ENCODE peak calls at places on chromosome 2, in ten cellular contexts. One of them, this sample, is unnamed.

GRCh38 chr2:128178650-128179460 is 87.9 kb downstream of the UGGT1 start:
- DNase-seq in WTC11: peak
- DNase-seq in cardiac muscle cell: peak
- DNase-seq in RWPE1: peak
- DNase-seq in HCT116: peak
- DNase-seq in HFFc6: peak
- DNase-seq in astrocyte of the spinal cord: peak
- DNase-seq in left lung: no peak
- DNase-seq in breast epithelium: no peak
- DNase-seq in CD4-positive, alpha-beta T cell: peak
- DNase-seq in this sample: no peak

GRCh38 chr2:62706721-62707516 is 1.4 kb downstream of the EHBP1 start:
- DNase-seq in WTC11: no peak
- DNase-seq in astrocyte of the spinal cord: no peak
- DNase-seq in left lung: no peak
- DNase-seq in HFFc6: no peak
- DNase-seq in HCT116: no peak
- DNase-seq in breast epithelium: no peak
- DNase-seq in RWPE1: no peak
- DNase-seq in cardiac muscle cell: no peak
- DNase-seq in CD4-positive, alpha-beta T cell: no peak
- DNase-seq in this sample: no peak

GRCh38 chr2:230784840-230785239 is 72.2 kb downstream of the CAB39 start:
- DNase-seq in HFFc6: no peak
- DNase-seq in WTC11: no peak
- DNase-seq in breast epithelium: no peak
- DNase-seq in RWPE1: no peak
- DNase-seq in HCT116: no peak
- DNase-seq in cardiac muscle cell: peak
- DNase-seq in left lung: no peak
- DNase-seq in CD4-positive, alpha-beta T cell: no peak
- DNase-seq in astrocyte of the spinal cord: no peak
- DNase-seq in this sample: no peak

GRCh38 chr2:109516445-109517117 is 97.2 kb downstream of the SEPTIN10 start:
- DNase-seq in RWPE1: peak
- DNase-seq in HFFc6: peak
- DNase-seq in HCT116: peak
- DNase-seq in left lung: no peak
- DNase-seq in astrocyte of the spinal cord: no peak
- DNase-seq in CD4-positive, alpha-beta T cell: no peak
- DNase-seq in breast epithelium: no peak
- DNase-seq in WTC11: peak
- DNase-seq in cardiac muscle cell: peak
- DNase-seq in this sample: no peak

GRCh38 chr2:158718851-158719250 is 76.3 kb upstream of the DAPL1 start:
- DNase-seq in CD4-positive, alpha-beta T cell: no peak
- DNase-seq in HCT116: no peak
- DNase-seq in HFFc6: no peak
- DNase-seq in astrocyte of the spinal cord: no peak
- DNase-seq in left lung: no peak
- DNase-seq in breast epithelium: no peak
- DNase-seq in WTC11: no peak
- DNase-seq in RWPE1: no peak
- DNase-seq in cardiac muscle cell: no peak
- DNase-seq in this sample: no peak

GRCh38 chr2:152505495-152505906 is 170.5 kb downstream of the FMNL2 start:
- DNase-seq in astrocyte of the spinal cord: peak
- DNase-seq in HFFc6: no peak
- DNase-seq in RWPE1: no peak
- DNase-seq in WTC11: no peak
- DNase-seq in breast epithelium: no peak
- DNase-seq in CD4-positive, alpha-beta T cell: no peak
- DNase-seq in cardiac muscle cell: no peak
- DNase-seq in HCT116: no peak
- DNase-seq in left lung: peak
- DNase-seq in this sample: no peak

GRCh38 chr2:191626497-191627151 is 51.3 kb upstream of the NABP1 start:
- DNase-seq in HCT116: no peak
- DNase-seq in CD4-positive, alpha-beta T cell: no peak
- DNase-seq in left lung: no peak
- DNase-seq in WTC11: no peak
- DNase-seq in RWPE1: peak
- DNase-seq in astrocyte of the spinal cord: peak
- DNase-seq in breast epithelium: no peak
- DNase-seq in HFFc6: peak
- DNase-seq in cardiac muscle cell: no peak
- DNase-seq in this sample: no peak

GRCh38 chr2:201130524-201131186 is 14.7 kb downstream of the CFLAR start:
- DNase-seq in CD4-positive, alpha-beta T cell: no peak
- DNase-seq in WTC11: no peak
- DNase-seq in RWPE1: peak
- DNase-seq in breast epithelium: no peak
- DNase-seq in cardiac muscle cell: no peak
- DNase-seq in HFFc6: peak
- DNase-seq in left lung: no peak
- DNase-seq in HCT116: no peak
- DNase-seq in astrocyte of the spinal cord: peak
- DNase-seq in this sample: no peak

GRCh38 chr2:176078440-176079284 is 5.1 kb downstream of the EVX2 start:
- DNase-seq in astrocyte of the spinal cord: no peak
- DNase-seq in CD4-positive, alpha-beta T cell: no peak
- DNase-seq in WTC11: no peak
- DNase-seq in HCT116: no peak
- DNase-seq in RWPE1: no peak
- DNase-seq in HFFc6: no peak
- DNase-seq in cardiac muscle cell: no peak
- DNase-seq in breast epithelium: no peak
- DNase-seq in left lung: no peak
- DNase-seq in this sample: no peak

GRCh38 chr2:176080540-176081355 is 3.0 kb downstream of the EVX2 start:
- DNase-seq in cardiac muscle cell: no peak
- DNase-seq in astrocyte of the spinal cord: no peak
- DNase-seq in WTC11: peak
- DNase-seq in HFFc6: no peak
- DNase-seq in RWPE1: peak
- DNase-seq in left lung: no peak
- DNase-seq in CD4-positive, alpha-beta T cell: no peak
- DNase-seq in breast epithelium: no peak
- DNase-seq in HCT116: no peak
- DNase-seq in this sample: no peak

GRCh38 chr2:176081451-176081992 is 2.2 kb downstream of the EVX2 start:
- DNase-seq in HFFc6: no peak
- DNase-seq in HCT116: no peak
- DNase-seq in left lung: no peak
- DNase-seq in breast epithelium: no peak
- DNase-seq in CD4-positive, alpha-beta T cell: no peak
- DNase-seq in cardiac muscle cell: no peak
- DNase-seq in WTC11: no peak
- DNase-seq in astrocyte of the spinal cord: peak
- DNase-seq in RWPE1: no peak
- DNase-seq in this sample: no peak

GRCh38 chr2:176079285-176079830 is 4.4 kb downstream of the EVX2 start:
- DNase-seq in CD4-positive, alpha-beta T cell: no peak
- DNase-seq in left lung: no peak
- DNase-seq in WTC11: peak
- DNase-seq in HFFc6: no peak
- DNase-seq in astrocyte of the spinal cord: no peak
- DNase-seq in RWPE1: no peak
- DNase-seq in cardiac muscle cell: no peak
- DNase-seq in breast epithelium: no peak
- DNase-seq in HCT116: no peak
- DNase-seq in this sample: no peak

DNA sequence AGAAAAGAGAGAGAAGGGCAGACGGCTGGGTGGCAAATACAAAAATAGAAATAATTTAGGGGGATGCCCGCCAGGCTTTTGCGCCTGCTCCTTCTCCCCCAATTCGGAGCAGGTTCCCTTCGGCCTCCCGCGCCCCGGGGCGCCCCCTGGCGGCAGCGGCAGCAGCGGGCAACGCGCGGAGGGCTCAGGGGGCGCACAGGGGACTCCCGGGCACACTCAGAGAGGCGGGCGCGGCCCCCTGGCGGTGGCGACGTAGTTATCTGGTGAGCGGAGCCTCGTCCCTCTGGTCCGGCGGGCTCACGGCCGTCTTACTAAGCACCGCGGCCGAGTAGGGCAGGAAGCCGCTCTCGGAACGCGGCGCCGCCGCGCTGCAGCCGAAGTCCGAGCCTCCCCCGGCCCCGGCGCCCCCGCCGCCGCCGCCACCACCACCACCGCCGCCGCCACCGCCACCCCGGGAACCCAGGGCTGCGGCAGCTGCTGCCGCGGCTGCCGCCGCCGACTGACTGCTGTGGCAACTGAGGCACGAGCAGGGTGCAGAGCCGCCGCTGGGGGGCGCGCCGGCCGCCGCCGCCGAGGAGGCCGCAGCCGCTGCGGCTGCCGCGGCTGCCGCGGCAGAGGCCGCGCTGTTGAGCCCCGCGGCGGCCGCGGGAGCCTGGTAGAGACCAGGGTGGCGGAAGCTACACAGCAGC is 3.8 kb downstream of the EVX2 start:
- DNase-seq in CD4-positive, alpha-beta T cell: no peak
- DNase-seq in left lung: no peak
- DNase-seq in HFFc6: peak
- DNase-seq in RWPE1: peak
- DNase-seq in cardiac muscle cell: peak
- DNase-seq in WTC11: peak
- DNase-seq in breast epithelium: no peak
- DNase-seq in HCT116: peak
- DNase-seq in astrocyte of the spinal cord: no peak
- DNase-seq in this sample: no peak
- TF ChIP-seq CTCF in CD4-positive, alpha-beta T cell: no peak
- TF ChIP-seq CTCF in left lung: peak
- TF ChIP-seq CTCF in HFFc6: peak
- TF ChIP-seq CTCF in RWPE1: peak
- TF ChIP-seq CTCF in cardiac muscle cell: peak
- TF ChIP-seq CTCF in WTC11: peak
- TF ChIP-seq CTCF in breast epithelium: peak
- TF ChIP-seq CTCF in HCT116: peak
- TF ChIP-seq CTCF in astrocyte of the spinal cord: peak
- TF ChIP-seq CTCF in this sample: no peak

GRCh38 chr2:30026091-30027055 is 105.0 kb upstream of the ALK start:
- DNase-seq in left lung: no peak
- DNase-seq in astrocyte of the spinal cord: peak
- DNase-seq in WTC11: peak
- DNase-seq in RWPE1: peak
- DNase-seq in cardiac muscle cell: peak
- DNase-seq in HCT116: peak
- DNase-seq in CD4-positive, alpha-beta T cell: no peak
- DNase-seq in HFFc6: peak
- DNase-seq in breast epithelium: peak
- DNase-seq in this sample: no peak
- TF ChIP-seq CTCF in left lung: peak
- TF ChIP-seq CTCF in astrocyte of the spinal cord: peak
- TF ChIP-seq CTCF in WTC11: peak
- TF ChIP-seq CTCF in RWPE1: peak
- TF ChIP-seq CTCF in cardiac muscle cell: peak
- TF ChIP-seq CTCF in HCT116: peak
- TF ChIP-seq CTCF in CD4-positive, alpha-beta T cell: no peak
- TF ChIP-seq CTCF in HFFc6: peak
- TF ChIP-seq CTCF in breast epithelium: peak
- TF ChIP-seq CTCF in this sample: no peak

GRCh38 chr2:185473838-185474237 is 264.8 kb upstream of the FSIP2 start:
- DNase-seq in breast epithelium: no peak
- DNase-seq in astrocyte of the spinal cord: no peak
- DNase-seq in HCT116: no peak
- DNase-seq in CD4-positive, alpha-beta T cell: no peak
- DNase-seq in WTC11: no peak
- DNase-seq in cardiac muscle cell: no peak
- DNase-seq in HFFc6: no peak
- DNase-seq in left lung: no peak
- DNase-seq in RWPE1: no peak
- DNase-seq in this sample: no peak

GRCh38 chr2:185477452-185477851 is 261.2 kb upstream of the FSIP2 start:
- DNase-seq in cardiac muscle cell: no peak
- DNase-seq in astrocyte of the spinal cord: no peak
- DNase-seq in left lung: no peak
- DNase-seq in CD4-positive, alpha-beta T cell: no peak
- DNase-seq in breast epithelium: no peak
- DNase-seq in WTC11: no peak
- DNase-seq in RWPE1: no peak
- DNase-seq in HFFc6: no peak
- DNase-seq in HCT116: no peak
- DNase-seq in this sample: no peak

GRCh38 chr2:185471441-185471840 is 267.2 kb upstream of the FSIP2 start:
- DNase-seq in CD4-positive, alpha-beta T cell: no peak
- DNase-seq in RWPE1: no peak
- DNase-seq in cardiac muscle cell: no peak
- DNase-seq in astrocyte of the spinal cord: no peak
- DNase-seq in HFFc6: no peak
- DNase-seq in HCT116: no peak
- DNase-seq in breast epithelium: no peak
- DNase-seq in WTC11: no peak
- DNase-seq in left lung: no peak
- DNase-seq in this sample: no peak

GRCh38 chr2:185472574-185472973 is 266.0 kb upstream of the FSIP2 start:
- DNase-seq in CD4-positive, alpha-beta T cell: no peak
- DNase-seq in WTC11: no peak
- DNase-seq in left lung: no peak
- DNase-seq in breast epithelium: no peak
- DNase-seq in HCT116: no peak
- DNase-seq in astrocyte of the spinal cord: no peak
- DNase-seq in RWPE1: no peak
- DNase-seq in HFFc6: no peak
- DNase-seq in cardiac muscle cell: no peak
- DNase-seq in this sample: no peak

DNA sequence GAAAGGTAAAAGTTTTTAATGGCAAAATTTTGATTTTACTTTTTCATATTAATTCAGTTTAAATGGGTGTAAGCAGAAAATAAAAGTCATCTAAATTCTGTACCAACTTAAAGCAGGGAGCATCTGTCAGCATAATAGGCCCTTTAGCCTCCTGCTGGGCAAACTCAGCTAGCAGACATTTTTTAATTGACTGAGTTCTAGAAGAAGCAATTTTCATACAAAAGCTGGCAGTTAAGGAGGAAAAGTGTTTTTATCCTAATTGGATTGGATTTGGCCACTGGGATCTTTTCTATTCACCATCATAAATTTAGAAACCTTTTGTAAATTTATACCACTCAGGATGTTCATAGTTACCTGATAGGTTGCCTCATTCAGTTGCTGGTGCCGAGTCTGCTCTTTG is 262.7 kb upstream of the FSIP2 start:
- DNase-seq in CD4-positive, alpha-beta T cell: no peak
- DNase-seq in cardiac muscle cell: no peak
- DNase-seq in RWPE1: no peak
- DNase-seq in HCT116: no peak
- DNase-seq in astrocyte of the spinal cord: no peak
- DNase-seq in breast epithelium: no peak
- DNase-seq in WTC11: no peak
- DNase-seq in HFFc6: no peak
- DNase-seq in left lung: no peak
- DNase-seq in this sample: no peak
- TF ChIP-seq CTCF in CD4-positive, alpha-beta T cell: no peak
- TF ChIP-seq CTCF in cardiac muscle cell: no peak
- TF ChIP-seq CTCF in RWPE1: no peak
- TF ChIP-seq CTCF in HCT116: peak
- TF ChIP-seq CTCF in astrocyte of the spinal cord: no peak
- TF ChIP-seq CTCF in breast epithelium: no peak
- TF ChIP-seq CTCF in WTC11: no peak
- TF ChIP-seq CTCF in HFFc6: no peak
- TF ChIP-seq CTCF in left lung: no peak
- TF ChIP-seq CTCF in this sample: no peak

DNA sequence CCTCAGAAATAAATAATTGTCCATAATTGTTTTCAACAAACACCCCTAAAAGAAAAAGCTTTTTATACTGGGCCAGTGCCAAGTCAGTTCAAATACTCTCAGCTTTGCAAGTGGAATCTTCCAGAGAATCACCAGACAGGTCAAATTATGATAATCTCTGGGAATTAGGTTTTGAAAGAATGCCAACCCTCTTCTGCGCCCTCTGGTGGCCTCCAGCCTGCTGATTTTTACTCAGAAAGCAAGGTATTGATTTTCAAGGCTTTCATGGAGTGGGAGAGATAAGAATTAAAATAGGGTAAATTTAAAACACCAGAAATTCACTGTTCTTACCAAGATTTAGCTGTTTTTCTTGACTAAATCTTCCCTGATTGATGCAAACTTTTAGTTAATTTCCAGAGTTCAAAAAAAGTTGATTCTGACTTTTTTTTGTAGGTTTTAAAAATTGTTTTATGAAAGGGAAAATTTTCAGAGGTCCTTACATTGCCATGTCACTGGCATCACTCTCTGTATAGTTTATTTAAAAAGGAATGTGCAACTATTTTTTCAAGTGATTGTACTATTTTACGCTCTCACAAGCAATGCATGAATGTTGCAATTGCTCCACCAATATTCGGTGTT is 282.9 kb upstream of the TNP1 start:
- DNase-seq in HCT116: peak
- DNase-seq in WTC11: peak
- DNase-seq in CD4-positive, alpha-beta T cell: no peak
- DNase-seq in RWPE1: peak
- DNase-seq in left lung: no peak
- DNase-seq in HFFc6: peak
- DNase-seq in astrocyte of the spinal cord: peak
- DNase-seq in breast epithelium: no peak
- DNase-seq in cardiac muscle cell: no peak
- DNase-seq in this sample: no peak
- TF ChIP-seq CTCF in HCT116: peak
- TF ChIP-seq CTCF in WTC11: peak
- TF ChIP-seq CTCF in CD4-positive, alpha-beta T cell: no peak
- TF ChIP-seq CTCF in RWPE1: peak
- TF ChIP-seq CTCF in left lung: peak
- TF ChIP-seq CTCF in HFFc6: peak
- TF ChIP-seq CTCF in astrocyte of the spinal cord: peak
- TF ChIP-seq CTCF in breast epithelium: no peak
- TF ChIP-seq CTCF in cardiac muscle cell: peak
- TF ChIP-seq CTCF in this sample: no peak

This sample was measured in activated B cell treated with CpG ODN at 0.5 μM for 24 hours.